ENCODE peak calls at places on chromosomes 11 and 22, in four cellular contexts. One of them, this sample, is unnamed.

GRCh38 chr22:47014946-47015345 is 252.5 kb downstream of the TBC1D22A start:
- DNase-seq in HepG2: no peak
- DNase-seq in WTC11: no peak
- DNase-seq in K562: no peak
- DNase-seq in this sample: no peak

GRCh38 chr11:123408619-123409455 is 21.2 kb upstream of the GRAMD1B start:
- DNase-seq in HepG2: no peak
- DNase-seq in WTC11: no peak
- DNase-seq in K562: no peak
- DNase-seq in this sample: no peak

GRCh38 chr11:61415381-61415780 is 14.4 kb downstream of the CPSF7 start:
- DNase-seq in HepG2: no peak
- DNase-seq in WTC11: no peak
- DNase-seq in K562: no peak
- DNase-seq in this sample: no peak

GRCh38 chr11:107928767-107929507 is 689 bp downstream of the RAB39A start:
- DNase-seq in HepG2: no peak
- DNase-seq in WTC11: peak
- DNase-seq in K562: no peak
- DNase-seq in this sample: no peak

GRCh38 chr11:11213117-11213516 is 139.9 kb downstream of the CSNK2A3 start:
- DNase-seq in HepG2: no peak
- DNase-seq in WTC11: no peak
- DNase-seq in K562: no peak
- DNase-seq in this sample: no peak

GRCh38 chr11:118911880-118912741 is 13.6 kb downstream of the BCL9L start:
- DNase-seq in HepG2: peak
- DNase-seq in WTC11: peak
- DNase-seq in K562: peak
- DNase-seq in this sample: no peak

GRCh38 chr22:30863161-30863833 is 105.3 kb downstream of the MORC2 start:
- DNase-seq in HepG2: peak
- DNase-seq in WTC11: no peak
- DNase-seq in K562: peak
- DNase-seq in this sample: no peak

GRCh38 chr22:41925783-41926460 is 684 bp downstream of the TNFRSF13C start:
- DNase-seq in HepG2: peak
- DNase-seq in WTC11: peak
- DNase-seq in K562: peak
- DNase-seq in this sample: no peak

GRCh38 chr22:26445577-26446275 is 16.7 kb downstream of the ASPHD2 start:
- DNase-seq in HepG2: no peak
- DNase-seq in WTC11: no peak
- DNase-seq in K562: no peak
- DNase-seq in this sample: no peak

GRCh38 chr11:2667940-2668339 is 31.9 kb downstream of the KCNQ1OT1 start:
- DNase-seq in HepG2: peak
- DNase-seq in WTC11: no peak
- DNase-seq in K562: no peak
- DNase-seq in this sample: no peak

GRCh38 chr11:20070459-20070858 is 89.8 kb downstream of the DBX1 start:
- DNase-seq in HepG2: peak
- DNase-seq in WTC11: no peak
- DNase-seq in K562: no peak
- DNase-seq in this sample: no peak

GRCh38 chr11:27291954-27292641 is 70.9 kb downstream of the CCDC34 start:
- DNase-seq in HepG2: peak
- DNase-seq in WTC11: no peak
- DNase-seq in K562: no peak
- DNase-seq in this sample: no peak

GRCh38 chr11:76320929-76321328 is 60.0 kb downstream of the THAP12 start:
- DNase-seq in HepG2: no peak
- DNase-seq in WTC11: no peak
- DNase-seq in K562: no peak
- DNase-seq in this sample: no peak

GRCh38 chr11:132125855-132126841 is 755.7 kb downstream of the NTM start:
- DNase-seq in HepG2: no peak
- DNase-seq in WTC11: no peak
- DNase-seq in K562: no peak
- DNase-seq in this sample: no peak

GRCh38 chr11:14974723-14975587 is 2.8 kb upstream of the CALCA start:
- DNase-seq in HepG2: peak
- DNase-seq in WTC11: peak
- DNase-seq in K562: peak
- DNase-seq in this sample: no peak

GRCh38 chr22:31726692-31727091 is 23.2 kb downstream of the PRR14L start:
- DNase-seq in HepG2: no peak
- DNase-seq in WTC11: no peak
- DNase-seq in K562: no peak
- DNase-seq in this sample: no peak

GRCh38 chr11:124069429-124070401 is 28.6 kb upstream of the OR10G7 start:
- DNase-seq in HepG2: peak
- DNase-seq in WTC11: peak
- DNase-seq in K562: peak
- DNase-seq in this sample: peak

GRCh38 chr22:47647720-47648119 is 885.3 kb downstream of the TBC1D22A start:
- DNase-seq in HepG2: no peak
- DNase-seq in WTC11: no peak
- DNase-seq in K562: no peak
- DNase-seq in this sample: no peak

GRCh38 chr22:21611210-21611977 is 18.4 kb downstream of the YDJC start:
- DNase-seq in HepG2: no peak
- DNase-seq in WTC11: no peak
- DNase-seq in K562: no peak
- DNase-seq in this sample: no peak

GRCh38 chr11:69434341-69434960 is 47.0 kb upstream of the LINC01488 start:
- DNase-seq in HepG2: no peak
- DNase-seq in WTC11: peak
- DNase-seq in K562: no peak
- DNase-seq in this sample: no peak

GRCh38 chr11:12148466-12148865 is 38.1 kb downstream of the MICAL2 start:
- DNase-seq in HepG2: no peak
- DNase-seq in WTC11: no peak
- DNase-seq in K562: no peak
- DNase-seq in this sample: no peak

GRCh38 chr11:128342511-128343133 is 244.7 kb downstream of the ETS1 start:
- DNase-seq in HepG2: peak
- DNase-seq in WTC11: no peak
- DNase-seq in K562: no peak
- DNase-seq in this sample: peak

GRCh38 chr22:39209756-39210155 is 35.0 kb downstream of the PDGFB start:
- DNase-seq in HepG2: no peak
- DNase-seq in WTC11: no peak
- DNase-seq in K562: no peak
- DNase-seq in this sample: no peak

GRCh38 chr22:44263547-44263946 is 49.2 kb downstream of the SHISAL1 start:
- DNase-seq in HepG2: no peak
- DNase-seq in WTC11: peak
- DNase-seq in K562: no peak
- DNase-seq in this sample: no peak

GRCh38 chr11:118659314-118659939 is 20.0 kb downstream of the TREH start:
- DNase-seq in HepG2: peak
- DNase-seq in WTC11: peak
- DNase-seq in K562: peak
- DNase-seq in this sample: peak

GRCh38 chr11:120272303-120272702 is 32.4 kb downstream of the POU2F3 start:
- DNase-seq in HepG2: no peak
- DNase-seq in WTC11: no peak
- DNase-seq in K562: no peak
- DNase-seq in this sample: no peak

GRCh38 chr11:16097543-16097942 is 258.8 kb downstream of the SOX6 start:
- DNase-seq in HepG2: no peak
- DNase-seq in WTC11: no peak
- DNase-seq in K562: no peak
- DNase-seq in this sample: no peak

GRCh38 chr11:128894685-128895084 is 3.5 kb downstream of the KCNJ5 start:
- DNase-seq in HepG2: peak
- DNase-seq in WTC11: no peak
- DNase-seq in K562: peak
- DNase-seq in this sample: no peak

GRCh38 chr22:43000441-43001175 is 14.3 kb downstream of the PACSIN2 start:
- DNase-seq in HepG2: no peak
- DNase-seq in WTC11: no peak
- DNase-seq in K562: peak
- DNase-seq in this sample: no peak

GRCh38 chr11:120894207-120894989 is 129.5 kb upstream of the TBCEL start:
- DNase-seq in HepG2: no peak
- DNase-seq in WTC11: no peak
- DNase-seq in K562: no peak
- DNase-seq in this sample: no peak

GRCh38 chr22:32996702-32997101 is 61.5 kb downstream of the SYN3 start:
- DNase-seq in HepG2: no peak
- DNase-seq in WTC11: no peak
- DNase-seq in K562: no peak
- DNase-seq in this sample: no peak

GRCh38 chr22:44917372-44918165 is 92.2 kb downstream of the PHF21B start:
- DNase-seq in HepG2: no peak
- DNase-seq in WTC11: no peak
- DNase-seq in K562: no peak
- DNase-seq in this sample: no peak

GRCh38 chr11:58650496-58650895 is 28.0 kb downstream of the CNTF start:
- DNase-seq in HepG2: no peak
- DNase-seq in WTC11: no peak
- DNase-seq in K562: no peak
- DNase-seq in this sample: no peak

GRCh38 chr22:37331811-37332536 is 49.7 kb downstream of the CYTH4 start:
- DNase-seq in HepG2: no peak
- DNase-seq in WTC11: no peak
- DNase-seq in K562: peak
- DNase-seq in this sample: no peak

GRCh38 chr22:37331034-37331428 is 48.7 kb downstream of the CYTH4 start:
- DNase-seq in HepG2: no peak
- DNase-seq in WTC11: no peak
- DNase-seq in K562: no peak
- DNase-seq in this sample: no peak

GRCh38 chr22:37329239-37330140 is 47.2 kb downstream of the CYTH4 start:
- DNase-seq in HepG2: no peak
- DNase-seq in WTC11: no peak
- DNase-seq in K562: no peak
- DNase-seq in this sample: no peak

GRCh38 chr22:37328017-37328416 is 45.7 kb downstream of the CYTH4 start:
- DNase-seq in HepG2: no peak
- DNase-seq in WTC11: no peak
- DNase-seq in K562: no peak
- DNase-seq in this sample: no peak

DNA sequence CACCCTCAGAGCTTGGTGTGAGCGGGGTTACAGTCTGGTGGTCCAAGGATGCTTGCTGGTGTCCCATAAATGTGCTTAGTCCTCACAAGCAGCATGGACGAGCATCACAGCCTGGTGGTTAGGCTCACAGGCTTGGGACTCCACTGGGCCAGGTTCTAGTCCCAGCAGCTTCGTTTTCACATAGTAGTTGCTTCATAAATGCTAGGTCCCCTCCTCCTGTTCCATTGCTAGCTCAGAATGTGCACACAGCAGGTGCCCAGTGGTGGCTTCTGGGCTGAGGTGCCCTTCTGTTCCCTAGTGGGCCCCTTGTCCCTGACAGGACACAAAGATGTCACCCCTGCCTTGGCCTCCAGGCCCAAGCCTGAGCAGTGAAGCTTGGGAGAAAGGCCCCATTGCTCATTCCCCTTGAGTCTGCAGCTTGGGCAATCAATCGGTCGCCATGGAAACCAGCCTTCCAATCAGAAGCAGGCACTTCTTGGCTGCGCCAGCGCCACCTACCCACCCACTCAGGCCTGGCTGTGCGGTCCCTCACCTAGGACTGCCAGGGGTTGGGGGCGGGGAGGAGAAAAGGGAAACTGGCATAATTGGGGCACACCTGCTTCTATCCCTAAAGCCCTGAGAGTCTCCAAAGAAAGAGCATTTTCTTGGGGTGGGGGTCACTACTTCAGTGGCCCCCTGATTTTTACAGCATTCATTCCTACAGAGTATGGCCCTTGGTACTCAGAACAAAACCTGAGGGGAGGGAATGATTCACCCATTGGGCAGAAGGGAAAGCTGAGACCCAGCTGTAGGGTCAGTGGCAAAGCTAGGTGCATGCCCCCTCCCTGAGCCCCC is 48.1 kb downstream of the CYTH4 start:
- DNase-seq in HepG2: peak
- DNase-seq in WTC11: peak
- DNase-seq in K562: peak
- DNase-seq in this sample: no peak
- TF ChIP-seq ETV6 in HepG2: no peak
- TF ChIP-seq ETV6 in WTC11: no peak
- TF ChIP-seq ETV6 in K562: no peak
- TF ChIP-seq ETV6 in this sample: no peak

GRCh38 chr11:1574256-1575242 is 2.5 kb upstream of the DUSP8 start:
- DNase-seq in HepG2: no peak
- DNase-seq in WTC11: peak
- DNase-seq in K562: peak
- DNase-seq in this sample: no peak

GRCh38 chr11:1571760-1572199 is 291 bp downstream of the DUSP8 start:
- DNase-seq in HepG2: no peak
- DNase-seq in WTC11: no peak
- DNase-seq in K562: no peak
- DNase-seq in this sample: no peak

GRCh38 chr11:1573077-1573846 is 1.2 kb upstream of the DUSP8 start:
- DNase-seq in HepG2: no peak
- DNase-seq in WTC11: no peak
- DNase-seq in K562: no peak
- DNase-seq in this sample: no peak

GRCh38 chr11:1572200-1573076 is at the start of gene DUSP8:
- DNase-seq in HepG2: peak
- DNase-seq in WTC11: peak
- DNase-seq in K562: peak
- DNase-seq in this sample: no peak

DNA sequence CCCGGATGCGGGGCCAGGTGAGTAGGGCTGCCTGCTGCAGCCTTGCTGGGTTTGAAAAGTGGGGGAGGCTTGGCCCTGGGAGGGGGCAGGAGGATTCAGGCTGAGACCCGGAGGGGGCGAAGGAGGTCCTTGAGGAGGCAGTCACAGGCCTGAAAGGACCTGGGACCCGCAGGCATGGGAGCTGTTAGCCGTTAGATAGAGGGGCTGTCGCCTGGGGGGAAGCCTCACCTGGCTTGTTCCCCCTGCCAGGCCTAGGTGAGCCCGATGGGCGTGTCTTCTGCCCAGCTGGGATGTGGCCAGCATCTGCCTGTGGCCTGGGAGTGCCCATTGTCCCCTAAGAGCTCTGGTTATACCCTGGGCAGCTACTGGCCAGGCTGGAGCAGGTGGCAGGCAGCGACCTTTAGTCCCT is 1.8 kb upstream of the DUSP8 start:
- DNase-seq in HepG2: no peak
- DNase-seq in WTC11: no peak
- DNase-seq in K562: no peak
- DNase-seq in this sample: no peak
- TF ChIP-seq ETV6 in HepG2: no peak
- TF ChIP-seq ETV6 in WTC11: no peak
- TF ChIP-seq ETV6 in K562: no peak
- TF ChIP-seq ETV6 in this sample: no peak

GRCh38 chr11:28657378-28658030 is 549.3 kb downstream of the METTL15 start:
- DNase-seq in HepG2: no peak
- DNase-seq in WTC11: no peak
- DNase-seq in K562: no peak
- DNase-seq in this sample: no peak
- TF ChIP-seq ETV6 in HepG2: no peak
- TF ChIP-seq ETV6 in WTC11: no peak
- TF ChIP-seq ETV6 in K562: no peak
- TF ChIP-seq ETV6 in this sample: no peak

GRCh38 chr11:63858628-63859550 is 20.0 kb downstream of the MARK2 start:
- DNase-seq in HepG2: peak
- DNase-seq in WTC11: no peak
- DNase-seq in K562: peak
- DNase-seq in this sample: no peak
- TF ChIP-seq ETV6 in HepG2: no peak
- TF ChIP-seq ETV6 in WTC11: no peak
- TF ChIP-seq ETV6 in K562: no peak
- TF ChIP-seq ETV6 in this sample: no peak